ENCODE peak calls at places on chromosome 15, in seven cellular contexts. M is mucosa of gallbladder, I is GM12892, S is KBM-7, A is GM20000, J is AG04449, D is HTR-8/SVneo. P is an unnamed sample.

GRCh38 chr15:80162059-80162554 is 9.3 kb downstream of the FAH start:
- DNase-seq in M (peak), I (no peak), S (no peak), A (no peak), J (no peak), D (no peak), P (no peak)

GRCh38 chr15:78130012-78130353 is 1.3 kb downstream of the CIB2 start:
- DNase-seq in M (no peak), I (no peak), S (no peak), A (peak), J (no peak), D (no peak), P (no peak)

GRCh38 chr15:78087944-78088772 is 4.2 kb upstream of the SH2D7 start:
- DNase-seq in M (no peak), I (no peak), S (no peak), A (peak), J (no peak), D (no peak), P (peak)

GRCh38 chr15:75943713-75944215 is 40.1 kb downstream of the FBXO22 start:
- DNase-seq in M (no peak), I (no peak), S (no peak), A (no peak), J (no peak), D (no peak), P (no peak)

GRCh38 chr15:26773917-26774316 is 1.1 kb upstream of the GABRB3 start:
- DNase-seq in M (no peak), I (no peak), S (no peak), A (no peak), J (no peak), D (no peak), P (no peak)

GRCh38 chr15:29822100-29822684 is at the start of gene TJP1:
- DNase-seq in M (peak), I (no peak), S (no peak), A (peak), J (no peak), D (peak), P (peak)

GRCh38 chr15:98231696-98232440 is 271.4 kb downstream of the ARRDC4 start:
- DNase-seq in M (no peak), I (no peak), S (no peak), A (no peak), J (no peak), D (no peak), P (no peak)

GRCh38 chr15:73560501-73561117 is 72.6 kb downstream of the NPTN start:
- DNase-seq in M (peak), I (no peak), S (peak), A (peak), J (peak), D (peak), P (peak)

GRCh38 chr15:63497642-63498100 is 6.7 kb upstream of the USP3 start:
- DNase-seq in M (peak), I (no peak), S (peak), A (no peak), J (no peak), D (no peak), P (peak)

GRCh38 chr15:99413955-99414754 is 151.6 kb upstream of the MEF2A start:
- DNase-seq in M (no peak), I (no peak), S (no peak), A (no peak), J (no peak), D (no peak), P (no peak)

GRCh38 chr15:32833323-32833944 is 115.6 kb downstream of the GREM1 start:
- DNase-seq in M (no peak), I (no peak), S (no peak), A (no peak), J (no peak), D (no peak), P (no peak)

GRCh38 chr15:31516874-31517273 is 190.2 kb downstream of the KLF13 start:
- DNase-seq in M (peak), I (no peak), S (no peak), A (no peak), J (no peak), D (no peak), P (no peak)

GRCh38 chr15:26261966-26262365 is 398.8 kb upstream of the ATP10A start:
- DNase-seq in M (no peak), I (no peak), S (no peak), A (no peak), J (no peak), D (no peak), P (no peak)

GRCh38 chr15:70533931-70534742 is 229.2 kb downstream of the UACA start:
- DNase-seq in M (no peak), I (no peak), S (no peak), A (no peak), J (no peak), D (no peak), P (no peak)

GRCh38 chr15:101017041-101017754 is 98.0 kb downstream of the LRRK1 start:
- DNase-seq in M (peak), I (no peak), S (peak), A (no peak), J (no peak), D (no peak), P (no peak)

GRCh38 chr15:57313134-57313483 is 63.2 kb upstream of the CGNL1 start:
- DNase-seq in M (no peak), I (no peak), S (no peak), A (no peak), J (no peak), D (no peak), P (no peak)

GRCh38 chr15:78640527-78640839 is 527 bp downstream of the CHRNB4 start:
- DNase-seq in M (no peak), I (no peak), S (no peak), A (no peak), J (no peak), D (no peak), P (no peak)

GRCh38 chr15:99010743-99011142 is 3.2 kb upstream of the PGPEP1L start:
- DNase-seq in M (no peak), I (no peak), S (no peak), A (no peak), J (no peak), D (no peak), P (no peak)

GRCh38 chr15:49620174-49620573 is 444 bp downstream of the FAM227B start:
- DNase-seq in M (no peak), I (no peak), S (no peak), A (no peak), J (no peak), D (no peak), P (peak)

GRCh38 chr15:90813796-90814192 is 54.6 kb upstream of the FURIN start:
- DNase-seq in M (no peak), I (no peak), S (no peak), A (no peak), J (no peak), D (no peak), P (no peak)

GRCh38 chr15:95018888-95019545 is 787.7 kb downstream of the MCTP2 start:
- DNase-seq in M (no peak), I (no peak), S (no peak), A (no peak), J (no peak), D (peak), P (no peak)

GRCh38 chr15:32838820-32839219 is 121.0 kb downstream of the GREM1 start:
- DNase-seq in M (no peak), I (no peak), S (no peak), A (no peak), J (peak), D (peak), P (no peak)

GRCh38 chr15:66789029-66790025 is 87.3 kb downstream of the SMAD6 start:
- DNase-seq in M (peak), I (no peak), S (peak), A (no peak), J (no peak), D (peak), P (no peak)

GRCh38 chr15:96334705-96335428 is 4.4 kb downstream of the NR2F2 start:
- DNase-seq in M (no peak), I (no peak), S (no peak), A (no peak), J (no peak), D (no peak), P (no peak)

GRCh38 chr15:57323806-57324589 is 52.3 kb upstream of the CGNL1 start:
- DNase-seq in M (peak), I (peak), S (peak), A (peak), J (no peak), D (peak), P (peak)

P was measured in germinal center.